ENCODE peak calls at places on chromosomes 3 and 15, in nine cellular contexts. D is GM12865; O is left colon; K is mesenchymal stem cell; Q is posterior cingulate gyrus; F is stimulated activated CD8-positive, alpha-beta memory T cell treated with anti-CD3 and anti-CD28 coated beads, Interleukin-4, amount 100 ng/mL, for 48 hours; G is AG04450; L is EH; R is cerebellar nuclear complex. Y is an unnamed sample.

GRCh38 chr3:148584438-148584837 is 113.3 kb upstream of the AGTR1 start:
- DNase-seq in Q (no peak), O (no peak), D (no peak), L (no peak), K (no peak), R (no peak), G (no peak), F (no peak), Y (no peak)

GRCh38 chr3:132288357-132288756 is 28.9 kb upstream of the ACP3 start:
- DNase-seq in F (no peak), L (no peak), Q (no peak), D (no peak), K (no peak), G (no peak), R (no peak), O (no peak), Y (no peak)

GRCh38 chr15:74758736-74759135 is 10.1 kb downstream of the CYP1A2 start:
- DNase-seq in K (no peak), D (no peak), L (no peak), G (no peak), Q (no peak), R (no peak), F (no peak), O (no peak), Y (no peak)

GRCh38 chr3:122092460-122093165 is 37.5 kb downstream of the CD86 start:
- DNase-seq in F (peak), G (no peak), D (peak), K (peak), O (peak), R (no peak), L (peak), Q (no peak), Y (peak)

GRCh38 chr3:106114848-106115247 is 246.0 kb upstream of the CBLB start:
- DNase-seq in K (peak), D (no peak), O (no peak), Q (no peak), R (no peak), G (no peak), F (no peak), L (peak), Y (peak)

GRCh38 chr3:15241341-15241740 is 35.3 kb downstream of the CAPN7 start:
- DNase-seq in L (peak), O (no peak), K (peak), D (peak), R (no peak), Q (peak), F (peak), G (no peak), Y (peak)

GRCh38 chr3:140334530-140334929 is 343.3 kb upstream of the TRIM42 start:
- DNase-seq in Q (no peak), R (no peak), K (no peak), O (no peak), F (no peak), L (no peak), G (no peak), D (no peak), Y (no peak)

GRCh38 chr15:85749261-85750151 is 45.2 kb downstream of the KLHL25 start:
- DNase-seq in K (no peak), G (no peak), O (peak), D (no peak), F (no peak), R (no peak), L (no peak), Q (peak), Y (no peak)

GRCh38 chr3:134353831-134354611 is 20.2 kb downstream of the AMOTL2 start:
- DNase-seq in G (no peak), O (peak), F (no peak), D (no peak), Q (no peak), L (peak), R (no peak), K (no peak), Y (no peak)

GRCh38 chr15:39728844-39729243 is 53.8 kb downstream of the FSIP1 start:
- DNase-seq in F (no peak), G (no peak), L (peak), R (no peak), O (no peak), Q (no peak), D (no peak), K (peak), Y (no peak)

GRCh38 chr3:10205461-10206165 is 40.9 kb downstream of the IRAK2 start:
- DNase-seq in K (peak), F (no peak), R (no peak), Q (no peak), L (peak), O (no peak), D (no peak), G (no peak), Y (peak)

GRCh38 chr15:49815506-49815905 is 194.7 kb downstream of the DTWD1 start:
- DNase-seq in F (no peak), G (no peak), R (no peak), K (peak), O (no peak), Q (no peak), D (no peak), L (peak), Y (no peak)

GRCh38 chr3:139935071-139935865 is at the start of gene CLSTN2:
- DNase-seq in L (peak), G (no peak), R (no peak), O (peak), K (peak), D (peak), Q (peak), F (peak), Y (peak)

GRCh38 chr15:65901836-65902235 is 32.5 kb downstream of the RAB11A start:
- DNase-seq in D (no peak), K (no peak), Q (no peak), G (no peak), L (no peak), F (no peak), R (no peak), O (no peak), Y (no peak)

GRCh38 chr3:190306513-190307163 is 15.6 kb downstream of the CLDN1 start:
- DNase-seq in R (no peak), O (no peak), K (peak), L (no peak), Q (no peak), F (no peak), G (no peak), D (no peak), Y (no peak)

GRCh38 chr3:104987859-104988258 is 378.9 kb upstream of the ALCAM start:
- DNase-seq in G (no peak), F (no peak), R (no peak), O (no peak), K (no peak), Q (no peak), D (no peak), L (peak), Y (peak)

GRCh38 chr15:29539736-29540135 is 270.1 kb upstream of the NSMCE3 start:
- DNase-seq in F (no peak), K (no peak), G (no peak), D (no peak), O (no peak), R (no peak), L (no peak), Q (no peak), Y (no peak)

GRCh38 chr3:72537448-72537847 is 310.8 kb downstream of the SHQ1 start:
- DNase-seq in O (no peak), G (no peak), R (no peak), Q (no peak), K (no peak), D (no peak), L (no peak), F (no peak), Y (no peak)

GRCh38 chr3:150958694-150959093 is 13.8 kb downstream of the CLRN1 start:
- DNase-seq in K (no peak), Q (no peak), R (no peak), L (no peak), F (no peak), G (no peak), D (no peak), O (no peak), Y (no peak)

GRCh38 chr3:126259411-126260391 is 79.3 kb upstream of the ALDH1L1 start:
- DNase-seq in R (no peak), D (peak), O (no peak), L (peak), K (no peak), F (peak), G (no peak), Q (peak), Y (peak)

GRCh38 chr3:101724329-101725191 is at the start of gene CEP97:
- DNase-seq in O (peak), G (peak), Q (peak), F (peak), L (peak), R (peak), K (peak), D (peak), Y (peak)

GRCh38 chr3:120218981-120219380 is 66.0 kb downstream of the GPR156 start:
- DNase-seq in F (no peak), G (no peak), D (no peak), O (no peak), K (no peak), Q (no peak), R (no peak), L (no peak), Y (no peak)

GRCh38 chr15:39171944-39172368 is 408.9 kb upstream of the THBS1 start:
- DNase-seq in K (peak), L (peak), R (no peak), D (peak), F (peak), Q (peak), G (peak), O (peak), Y (peak)

GRCh38 chr3:150787741-150788370 is 24.9 kb upstream of the SIAH2 start:
- DNase-seq in F (peak), O (peak), R (no peak), Q (peak), G (no peak), D (peak), L (peak), K (peak), Y (peak)